ENCODE peak calls at places on chromosomes 7 and 10, in six cellular contexts. G is mammary epithelial cell, O is GM12878, R is IMR-90, V is fibroblast of lung, E is SK-N-SH. I is an unnamed sample.

GRCh38 chr7:66330961-66331360 is 125.8 kb downstream of the TPST1 start:
- DNase-seq in G (no peak), O (no peak), R (peak), V (peak), E (peak), I (no peak)

GRCh38 chr10:132429281-132430230 is 32.6 kb downstream of the PWWP2B start:
- DNase-seq in G (no peak), O (no peak), R (no peak), V (no peak), E (peak), I (peak)

GRCh38 chr7:36775061-36775631 is 50.9 kb upstream of the AOAH start:
- DNase-seq in G (no peak), O (no peak), R (no peak), V (no peak), E (no peak), I (no peak)

GRCh38 chr10:101095550-101096213 is 33.9 kb downstream of the KAZALD1 start:
- DNase-seq in G (peak), O (peak), R (peak), V (peak), E (peak), I (peak)

GRCh38 chr7:3002631-3003030 is 41.0 kb downstream of the CARD11 start:
- DNase-seq in G (no peak), O (no peak), R (no peak), V (no peak), E (no peak), I (no peak)

GRCh38 chr10:79449181-79450146 is 4.0 kb upstream of the ZCCHC24 start:
- DNase-seq in G (no peak), O (no peak), R (no peak), V (no peak), E (no peak), I (peak)

GRCh38 chr10:13528138-13528874 is 508 bp downstream of the BEND7 start:
- DNase-seq in G (no peak), O (no peak), R (no peak), V (no peak), E (peak), I (peak)

GRCh38 chr10:75430000-75430763 is 1.2 kb upstream of the LRMDA start:
- DNase-seq in G (peak), O (no peak), R (no peak), V (no peak), E (no peak), I (peak)

GRCh38 chr7:137768371-137768770 is 78.4 kb downstream of the DGKI start:
- DNase-seq in G (peak), O (no peak), R (no peak), V (peak), E (no peak), I (no peak)

GRCh38 chr7:77330169-77330882 is 85.8 kb downstream of the GSAP start:
- DNase-seq in G (peak), O (peak), R (peak), V (no peak), E (no peak), I (no peak)

GRCh38 chr10:86357676-86358075 is 8.9 kb downstream of the GRID1 start:
- DNase-seq in G (no peak), O (no peak), R (no peak), V (no peak), E (no peak), I (no peak)

GRCh38 chr7:35007768-35008167 is 29.5 kb downstream of the DPY19L1 start:
- DNase-seq in G (no peak), O (no peak), R (no peak), V (no peak), E (no peak), I (no peak)

GRCh38 chr7:158063850-158064610 is 523.6 kb downstream of the PTPRN2 start:
- DNase-seq in G (no peak), O (no peak), R (no peak), V (no peak), E (no peak), I (no peak)

GRCh38 chr7:158107806-158108205 is 479.8 kb downstream of the PTPRN2 start:
- DNase-seq in G (no peak), O (no peak), R (no peak), V (no peak), E (no peak), I (peak)

GRCh38 chr7:108114117-108114841 is 15.9 kb downstream of the LAMB4 start:
- DNase-seq in G (peak), O (no peak), R (no peak), V (no peak), E (no peak), I (peak)

GRCh38 chr7:40945788-40946187 is 757.1 kb downstream of the INHBA start:
- DNase-seq in G (peak), O (no peak), R (no peak), V (no peak), E (no peak), I (no peak)

GRCh38 chr10:4007771-4008170 is 222.8 kb upstream of the KLF6 start:
- DNase-seq in G (no peak), O (no peak), R (no peak), V (no peak), E (no peak), I (peak)

GRCh38 chr7:96786261-96786997 is 76.8 kb upstream of the SEM1 start:
- DNase-seq in G (no peak), O (no peak), R (no peak), V (no peak), E (peak), I (peak)

GRCh38 chr10:104054430-104054829 is 31.2 kb downstream of the COL17A1 start:
- DNase-seq in G (no peak), O (no peak), R (peak), V (peak), E (no peak), I (no peak)

GRCh38 chr7:91169819-91170218 is 94.4 kb upstream of the FZD1 start:
- DNase-seq in G (no peak), O (no peak), R (no peak), V (peak), E (peak), I (peak)

GRCh38 chr7:34281260-34281659 is 375.9 kb downstream of the BMPER start:
- DNase-seq in G (no peak), O (no peak), R (no peak), V (no peak), E (no peak), I (no peak)

GRCh38 chr10:77643795-77644468 is 6.3 kb upstream of the KCNMA1 start:
- DNase-seq in G (peak), O (no peak), R (peak), V (peak), E (peak), I (peak)

GRCh38 chr7:132152490-132152889 is 423.8 kb downstream of the PLXNA4 start:
- DNase-seq in G (no peak), O (no peak), R (no peak), V (no peak), E (no peak), I (no peak)

GRCh38 chr10:118626953-118627352 is 31.5 kb upstream of the PRLHR start:
- DNase-seq in G (no peak), O (no peak), R (no peak), V (no peak), E (no peak), I (peak)
- TF ChIP-seq CTCF in G (no peak), O (peak), R (no peak), V (no peak), E (peak), I (peak)

GRCh38 chr7:129975309-129975708 is 22.5 kb upstream of the UBE2H start:
- DNase-seq in G (no peak), O (no peak), R (no peak), V (no peak), E (no peak), I (no peak)

GRCh38 chr7:129968592-129969383 is 16.0 kb upstream of the UBE2H start:
- DNase-seq in G (no peak), O (no peak), R (no peak), V (no peak), E (no peak), I (no peak)

GRCh38 chr7:129970816-129971215 is 18.1 kb upstream of the UBE2H start:
- DNase-seq in G (no peak), O (no peak), R (no peak), V (no peak), E (no peak), I (no peak)

DNA sequence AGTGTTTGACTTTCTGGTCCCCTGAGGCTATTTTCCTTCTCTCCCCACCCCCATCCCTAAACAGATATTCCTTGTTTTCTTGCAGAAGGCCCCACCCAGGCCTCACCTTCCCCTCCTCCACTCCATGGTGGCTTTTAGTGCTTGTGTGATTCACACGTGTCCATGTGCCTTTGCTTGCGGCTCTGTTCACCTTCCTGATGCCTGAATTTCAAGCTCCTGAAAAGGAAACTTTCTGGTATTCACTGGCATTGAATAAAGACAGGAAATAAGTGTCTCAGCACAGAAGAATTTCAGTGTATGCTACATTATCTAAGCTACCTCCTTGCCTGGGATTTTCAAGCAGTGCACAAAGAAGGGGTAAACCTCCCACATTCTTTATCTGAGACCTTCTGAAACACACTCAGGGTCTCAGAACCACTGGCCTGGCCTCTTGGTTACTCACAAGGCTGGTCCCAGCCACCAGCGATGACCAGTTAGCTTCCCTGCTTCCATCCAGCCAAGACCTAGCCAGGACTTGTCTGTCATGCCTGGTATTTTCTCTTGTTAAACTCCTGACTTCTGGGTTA is 17.2 kb upstream of the UBE2H start:
- DNase-seq in G (peak), O (no peak), R (peak), V (peak), E (no peak), I (no peak)
- H3K4me3 ChIP-seq in G (no peak), O (no peak), R (no peak), V (no peak), E (no peak), I (no peak)

DNA sequence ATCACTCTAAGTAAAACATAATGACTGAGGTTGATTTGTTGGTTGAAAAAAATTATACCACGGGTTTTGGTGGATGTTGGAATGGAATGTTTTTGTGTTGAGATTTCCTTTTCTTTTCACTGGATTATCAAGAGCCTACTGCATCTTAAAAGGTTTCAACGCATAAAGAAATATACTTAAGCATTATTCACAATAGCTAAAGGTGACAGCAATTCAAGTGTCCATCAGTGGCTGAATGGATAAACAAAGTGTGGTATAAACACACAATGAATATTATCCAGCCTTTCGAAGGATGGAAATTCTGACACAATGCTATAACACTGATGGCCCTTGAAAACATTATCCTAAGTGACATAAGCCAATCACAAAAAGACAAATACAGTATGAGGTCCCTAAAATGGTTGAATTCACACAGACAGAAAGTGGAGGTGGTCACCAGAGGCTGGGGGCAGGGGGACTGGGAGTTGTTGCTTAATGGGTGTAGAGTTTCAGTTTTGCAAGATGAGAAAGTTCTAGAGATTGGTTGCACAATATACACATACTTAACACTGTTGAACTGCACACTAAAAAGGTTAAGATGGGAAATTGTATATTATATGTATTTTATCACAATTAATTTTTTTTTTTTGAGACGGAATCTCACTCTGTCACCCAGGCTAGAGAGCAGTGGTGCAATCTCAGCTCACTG is 122.3 kb downstream of the NRP1 start:
- DNase-seq in G (no peak), O (no peak), R (peak), V (no peak), E (no peak), I (no peak)
- H3K9ac ChIP-seq in G (no peak), O (no peak), R (no peak), V (no peak), E (no peak), I (no peak)

DNA sequence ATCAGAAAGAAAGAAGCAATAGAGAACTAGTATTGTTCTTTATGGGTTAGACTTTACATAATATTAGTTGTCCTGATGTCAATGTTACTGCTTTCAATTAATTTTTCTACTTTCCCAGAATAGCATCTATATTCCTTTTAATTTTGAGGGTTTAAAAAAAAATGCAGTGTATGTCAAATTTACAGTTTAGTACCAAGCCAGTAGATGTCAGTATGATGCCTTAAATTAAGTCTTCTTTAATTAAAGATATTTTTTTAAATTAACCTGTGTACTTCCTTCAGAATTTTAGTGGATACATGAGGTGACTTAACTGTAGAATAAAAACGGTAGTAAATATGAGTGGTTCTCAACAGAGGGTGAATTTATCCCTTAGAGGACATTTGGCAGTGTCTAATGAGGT is 35.2 kb upstream of the STOX1 start:
- DNase-seq in G (no peak), O (no peak), R (peak), V (no peak), E (no peak), I (no peak)
- TF ChIP-seq CTCF in G (peak), O (no peak), R (peak), V (peak), E (peak), I (peak)

DNA sequence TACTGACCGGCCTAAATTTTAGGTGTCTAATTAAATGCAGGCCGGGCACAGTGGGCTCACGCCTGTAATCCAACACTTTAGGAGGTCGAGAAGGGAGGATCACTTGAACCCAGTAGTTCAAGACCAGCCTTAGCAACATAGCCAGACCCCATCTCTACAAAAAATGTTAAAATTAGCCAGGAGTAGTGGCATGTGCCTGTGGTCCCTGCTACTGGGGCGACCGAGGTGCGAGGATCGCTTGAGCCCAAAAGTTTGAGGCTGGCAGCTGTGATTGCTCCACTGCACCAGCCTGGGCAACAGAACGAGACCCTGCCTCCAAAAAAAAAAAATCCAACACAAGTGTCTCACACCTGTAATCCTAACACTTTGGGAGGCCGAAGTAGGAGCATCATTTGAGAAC is 491 bp upstream of the SLC37A3 start:
- DNase-seq in G (no peak), O (no peak), R (no peak), V (no peak), E (no peak), I (no peak)
- H3K4me3 ChIP-seq in G (no peak), O (no peak), R (no peak), V (no peak), E (peak), I (no peak)

GRCh38 chr7:94394399-94395140 is at the start of gene COL1A2:
- DNase-seq in G (no peak), O (no peak), R (peak), V (peak), E (peak), I (peak)
- H3K9ac ChIP-seq in G (no peak), O (no peak), R (peak), V (peak), E (peak), I (no peak)

GRCh38 chr10:53403688-53404087 is 631.1 kb upstream of the MBL2 start:
- DNase-seq in G (no peak), O (no peak), R (peak), V (peak), E (peak), I (no peak)

GRCh38 chr10:53401536-53401935 is 629.0 kb upstream of the MBL2 start:
- DNase-seq in G (no peak), O (no peak), R (no peak), V (no peak), E (no peak), I (no peak)

GRCh38 chr10:53402594-53402993 is 630.0 kb upstream of the MBL2 start:
- DNase-seq in G (no peak), O (no peak), R (no peak), V (no peak), E (no peak), I (no peak)

GRCh38 chr10:53406532-53406931 is 633.9 kb upstream of the MBL2 start:
- DNase-seq in G (no peak), O (no peak), R (peak), V (no peak), E (no peak), I (no peak)
- TF ChIP-seq CTCF in G (no peak), O (no peak), R (no peak), V (no peak), E (no peak), I (no peak)

I was measured in endodermal cell.